ENCODE peak calls at places on chromosomes 1 and 21, in four cellular contexts. F is endothelial cell of umbilical vein, I is breast epithelium, C is spleen. V is an unnamed sample.
A peak's percentile ranks its signal among the peaks of the same experiment; 100 is the strongest.

GRCh38 chr21:32717851-32718316 is 9.9 kb downstream of the SYNJ1 start:
- DNase-seq in F (no peak), C (no peak), I (no peak), V (no peak)

GRCh38 chr1:162736184-162736583 is 54.3 kb upstream of the HSD17B7 start:
- DNase-seq in F (no peak), I (no peak), C (no peak), V (no peak)

GRCh38 chr1:193553562-193553961 is 367.1 kb upstream of the B3GALT2 start:
- DNase-seq in F (no peak), I (no peak), C (no peak), V (no peak)

GRCh38 chr1:1291023-1291528 is 10.8 kb downstream of the SCNN1D start:
- DNase-seq in I (no peak), C (no peak), F (no peak), V (no peak)

GRCh38 chr1:57623039-57623790 is 199.4 kb upstream of the DAB1 start:
- DNase-seq in F (peak; percentile 32), I (no peak), C (no peak), V (peak; percentile 58)

GRCh38 chr1:80675469-80675868 is 1125.3 kb upstream of the ADGRL2 start:
- DNase-seq in F (no peak), C (no peak), I (no peak), V (peak; percentile 25)

GRCh38 chr21:41439245-41439644 is 13.2 kb downstream of the MX1 start:
- DNase-seq in C (no peak), F (no peak), I (no peak), V (no peak)

GRCh38 chr1:224773646-224774045 is 155.8 kb upstream of the DNAH14 start:
- DNase-seq in I (no peak), F (no peak), C (no peak), V (no peak)

GRCh38 chr1:54842206-54842915 is 41.2 kb upstream of the TTC22 start:
- DNase-seq in I (peak; percentile 28), F (no peak), C (no peak), V (no peak)

GRCh38 chr1:153447498-153448170 is 12.8 kb downstream of the S100A7 start:
- DNase-seq in C (no peak), F (no peak), I (no peak), V (no peak)

GRCh38 chr1:89609781-89610456 is 23.0 kb upstream of the LRRC8C start:
- DNase-seq in C (peak; percentile 80), F (no peak), I (no peak), V (no peak)

GRCh38 chr1:43034778-43035177 is 76.1 kb upstream of the SLC2A1 start:
- DNase-seq in I (no peak), C (no peak), F (no peak), V (no peak)

GRCh38 chr1:184041731-184042130 is 4.2 kb upstream of the COLGALT2 start:
- DNase-seq in C (no peak), F (no peak), I (no peak), V (no peak)

GRCh38 chr21:32120231-32120630 is 158.6 kb downstream of the MIS18A start:
- DNase-seq in C (no peak), F (no peak), I (no peak), V (no peak)

GRCh38 chr1:95257758-95258157 is 23.7 kb downstream of the RWDD3 start:
- DNase-seq in F (no peak), C (no peak), I (no peak), V (no peak)

GRCh38 chr1:3005771-3006170 is 15.5 kb upstream of the ACTRT2 start:
- DNase-seq in F (no peak), C (no peak), I (peak; percentile 19), V (no peak)

GRCh38 chr1:2801535-2802291 is at the start of gene TTC34:
- DNase-seq in I (no peak), F (no peak), C (peak; percentile 80), V (peak; percentile 73)

GRCh38 chr1:92356956-92357355 is 58.1 kb downstream of the RPAP2 start:
- DNase-seq in C (no peak), F (no peak), I (no peak), V (no peak)

GRCh38 chr1:153260473-153260979 is 1.0 kb downstream of the LORICRIN start:
- DNase-seq in F (no peak), I (no peak), C (no peak), V (no peak)

GRCh38 chr21:29033871-29034270 is 9.4 kb downstream of the USP16 start:
- DNase-seq in F (no peak), C (no peak), I (no peak), V (no peak)

GRCh38 chr1:45913183-45913924 is 109.9 kb downstream of the MAST2 start:
- DNase-seq in C (no peak), I (no peak), F (no peak), V (no peak)

GRCh38 chr1:154968731-154969130 is 1.8 kb downstream of the SHC1 start:
- DNase-seq in C (no peak), F (no peak), I (no peak), V (no peak)

GRCh38 chr21:41045534-41046268 is 122.3 kb upstream of the BACE2 start:
- DNase-seq in I (no peak), F (no peak), C (no peak), V (peak; percentile 50)

GRCh38 chr1:200488375-200489165 is 78.7 kb upstream of the ZNF281 start:
- DNase-seq in I (no peak), C (no peak), F (peak; percentile 72), V (peak; percentile 91)

GRCh38 chr1:67298762-67299161 is 8.9 kb upstream of the IL12RB2 start:
- DNase-seq in C (no peak), I (no peak), F (no peak), V (peak; percentile 55)

GRCh38 chr1:1942753-1943656 is 23.9 kb upstream of the TMEM52 start:
- DNase-seq in C (peak; percentile 61), I (no peak), F (no peak), V (no peak)

GRCh38 chr1:109248797-109249629 is at the start of gene CELSR2:
- DNase-seq in F (peak; percentile 39), C (peak; percentile 88), I (no peak), V (peak; percentile 97)

GRCh38 chr1:248303324-248303723 is at the start of gene OR2T12:
- DNase-seq in I (no peak), F (no peak), C (no peak), V (no peak)

DNA sequence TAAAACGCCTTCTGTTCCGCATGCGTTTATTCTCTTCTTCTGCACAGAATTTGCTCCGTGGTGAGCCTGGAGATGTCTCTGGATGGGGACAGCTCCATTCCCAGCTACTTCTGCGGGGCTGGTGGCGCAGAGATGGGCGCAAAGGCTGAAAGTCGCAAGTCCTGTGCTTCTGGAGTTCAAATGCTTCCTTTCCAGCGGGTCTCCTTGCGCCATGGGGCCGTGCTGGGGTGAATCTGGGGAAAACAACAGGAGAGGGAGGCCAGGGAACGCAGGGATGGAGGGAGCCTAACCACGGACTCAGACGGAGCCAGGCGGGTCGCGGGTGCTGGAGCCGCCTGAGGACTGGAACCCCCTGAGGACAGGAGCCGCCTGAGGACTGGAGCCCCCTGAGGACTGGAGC is 2.9 kb upstream of the OR2T12 start:
- DNase-seq in I (no peak), C (peak; percentile 51), F (no peak), V (no peak)
- H3K36me3 ChIP-seq in I (no peaks in the 10 kb centered on the region), C (no peaks in the 10 kb centered on the region), F (no peaks in the 10 kb centered on the region), V (peaks cover 11% of the 10 kb centered on the region)

DNA sequence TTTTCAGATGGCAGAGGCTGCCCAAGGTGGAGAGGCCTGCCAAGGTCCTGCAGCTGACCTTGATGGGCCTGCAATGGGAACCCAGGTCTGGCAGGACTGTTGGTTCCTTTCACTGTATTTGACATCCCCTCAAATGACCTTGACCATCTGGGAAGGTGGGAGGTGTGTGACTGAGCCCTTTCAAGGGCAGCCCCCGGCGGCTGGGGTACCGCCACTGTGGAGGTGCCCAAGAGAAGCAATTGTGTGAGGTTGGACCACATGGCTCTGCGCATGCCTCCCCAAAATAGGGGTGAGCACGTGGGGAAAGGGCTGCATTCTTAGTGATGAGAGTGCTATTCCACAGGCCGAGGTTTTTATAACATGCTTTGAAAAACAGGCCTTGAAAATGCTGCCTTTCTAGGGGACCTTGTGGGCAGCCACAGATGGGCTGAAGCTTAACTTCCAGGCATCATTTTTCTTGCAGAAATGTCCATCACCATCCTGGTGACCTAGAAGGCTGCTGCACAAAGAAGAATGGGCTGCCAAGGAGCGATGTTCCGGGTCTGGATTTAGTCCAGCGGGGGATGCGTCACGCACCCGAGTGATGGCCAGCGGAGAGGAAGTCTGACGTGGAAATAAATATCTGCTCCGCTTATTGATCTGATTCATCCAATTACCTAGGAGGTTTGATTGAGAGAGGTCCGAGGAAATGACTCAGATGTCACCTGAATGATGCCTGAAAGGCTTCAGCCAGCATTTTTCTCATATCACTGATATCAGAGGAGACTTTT is 16.5 kb upstream of the UTS2 start:
- DNase-seq in I (no peak), F (no peak), C (no peak), V (no peak)
- TF ChIP-seq POLR2AphosphoS5 in I (no peak), F (no peak), C (no peak), V (no peak)

GRCh38 chr1:171799166-171799565 is 17.7 kb downstream of the METTL13 start:
- DNase-seq in F (peak; percentile 53), C (no peak), I (no peak), V (no peak)
- H3K36me3 ChIP-seq in F (peaks cover 5% of the 10 kb centered on the region), C (peaks cover 41% of the 10 kb centered on the region), I (no peaks in the 10 kb centered on the region), V (peaks cover 18% of the 10 kb centered on the region)

GRCh38 chr1:171488190-171488929 is 3.0 kb downstream of the PRRC2C start:
- DNase-seq in F (peak; percentile 37), C (no peak), I (no peak), V (no peak)
- TF ChIP-seq POLR2AphosphoS5 in F (no peak), C (no peak), I (no peak), V (no peak)

GRCh38 chr1:93532780-93533378 is 85.0 kb downstream of the FNBP1L start:
- DNase-seq in I (no peak), C (no peak), F (no peak), V (no peak)
- H3K36me3 ChIP-seq in I (no peaks in the 10 kb centered on the region), C (no peaks in the 10 kb centered on the region), F (peaks cover 14% of the 10 kb centered on the region), V (peaks cover 8% of the 10 kb centered on the region)